ENCODE peak calls at places on chromosomes 13 and 19, in four cellular contexts. L is left ventricle myocardium inferior, Y is Peyer's patch, T is pancreas. J is an unnamed sample.
A peak's percentile ranks its signal among the peaks of the same experiment; 100 is the strongest.

GRCh38 chr19:5504115-5504514 is 48.9 kb downstream of the ZNRF4 start:
- DNase-seq in L (no peak), Y (no peak), T (no peak), J (no peak)

GRCh38 chr13:114077938-114078335 is 54.5 kb downstream of the RASA3 start:
- DNase-seq in L (no peak), Y (no peak), T (no peak), J (no peak)

GRCh38 chr19:16168465-16169081 is 4.8 kb downstream of the CIB3 start:
- DNase-seq in L (no peak), Y (no peak), T (no peak), J (no peak)

GRCh38 chr13:80040977-80041310 is 300.0 kb downstream of the SPRY2 start:
- DNase-seq in L (no peak), Y (no peak), T (no peak), J (no peak)

GRCh38 chr19:58560921-58561320 is 2.5 kb upstream of the UBE2M start:
- DNase-seq in L (no peak), Y (no peak), T (no peak), J (no peak)

GRCh38 chr19:2527171-2527570 is 51.2 kb downstream of the GADD45B start:
- DNase-seq in L (no peak), Y (no peak), T (no peak), J (no peak)

GRCh38 chr19:27971071-27971470 is 1241.9 kb downstream of the UQCRFS1 start:
- DNase-seq in L (no peak), Y (no peak), T (no peak), J (no peak)

GRCh38 chr13:47277774-47278173 is 380.9 kb upstream of the HTR2A start:
- DNase-seq in L (no peak), Y (no peak), T (no peak), J (no peak)

GRCh38 chr13:100528353-100528752 is 60.2 kb downstream of the GGACT start:
- DNase-seq in L (no peak), Y (no peak), T (no peak), J (no peak)

GRCh38 chr13:46614582-46614981 is 61.6 kb downstream of the LRCH1 start:
- DNase-seq in L (no peak), Y (no peak), T (no peak), J (no peak)

GRCh38 chr13:70014337-70014736 is 93.3 kb upstream of the ATXN8OS start:
- DNase-seq in L (no peak), Y (no peak), T (no peak), J (no peak)

GRCh38 chr13:65461590-65461989 is 1768.5 kb downstream of the PCDH9 start:
- DNase-seq in L (no peak), Y (no peak), T (no peak), J (no peak)

GRCh38 chr19:7203317-7203716 is 90.9 kb downstream of the INSR start:
- DNase-seq in L (no peak), Y (no peak), T (no peak), J (no peak)

GRCh38 chr13:114112826-114113322 is 19.5 kb downstream of the RASA3 start:
- DNase-seq in L (no peak), Y (no peak), T (no peak), J (no peak)

GRCh38 chr13:83557845-83558244 is 324.4 kb downstream of the SLITRK1 start:
- DNase-seq in L (no peak), Y (no peak), T (no peak), J (no peak)

GRCh38 chr13:51525567-51526165 is 58.6 kb upstream of the WDFY2 start:
- DNase-seq in L (no peak), Y (no peak), T (no peak), J (no peak)

GRCh38 chr19:44202470-44202869 is 9.9 kb upstream of the ZNF227 start:
- DNase-seq in L (no peak), Y (no peak), T (no peak), J (no peak)

GRCh38 chr13:80341771-80342271 is 895 bp upstream of the SPRY2 start:
- DNase-seq in L (peak; percentile 66), Y (no peak), T (peak; percentile 51), J (no peak)

GRCh38 chr19:47729799-47730520 is 15.4 kb upstream of the NOP53 start:
- DNase-seq in L (peak; percentile 74), Y (no peak), T (peak; percentile 94), J (no peak)

GRCh38 chr13:100454876-100455275 is 133.7 kb downstream of the GGACT start:
- DNase-seq in L (no peak), Y (no peak), T (no peak), J (no peak)

GRCh38 chr13:27383104-27383921 is 41.1 kb upstream of the GTF3A start:
- DNase-seq in L (no peak), Y (no peak), T (no peak), J (no peak)

GRCh38 chr13:43830481-43830873 is 43.7 kb upstream of the ENOX1 start:
- DNase-seq in L (no peak), Y (no peak), T (no peak), J (no peak)

GRCh38 chr13:30932481-30933333 is at the start of gene TEX26:
- DNase-seq in L (no peak), Y (no peak), T (no peak), J (no peak)

GRCh38 chr19:42288881-42289555 is 12.9 kb upstream of the PRR19 start:
- DNase-seq in L (no peak), Y (no peak), T (no peak), J (no peak)

GRCh38 chr19:46748325-46749109 is 2.3 kb upstream of the STRN4 start:
- DNase-seq in L (peak; percentile 59), Y (peak; percentile 82), T (peak; percentile 74), J (peak; percentile 72)

GRCh38 chr13:79448413-79448812 is 32.5 kb upstream of the NDFIP2 start:
- DNase-seq in L (no peak), Y (no peak), T (no peak), J (no peak)

GRCh38 chr19:1860133-1860775 is 3.1 kb downstream of the KLF16 start:
- DNase-seq in L (no peak), Y (no peak), T (peak; percentile 64), J (peak; percentile 75)

GRCh38 chr13:45299194-45299593 is 41.8 kb downstream of the TPT1 start:
- DNase-seq in L (no peak), Y (no peak), T (no peak), J (no peak)

GRCh38 chr19:16782719-16783118 is 46.5 kb upstream of the SIN3B start:
- DNase-seq in L (no peak), Y (no peak), T (no peak), J (no peak)

GRCh38 chr19:33395561-33396550 is 22.3 kb downstream of the CEBPG start:
- DNase-seq in L (peak; percentile 59), Y (no peak), T (peak; percentile 55), J (no peak)

GRCh38 chr19:40803857-40804782 is 5.1 kb downstream of the EGLN2 start:
- DNase-seq in L (peak; percentile 64), Y (peak; percentile 93), T (peak; percentile 82), J (peak; percentile 84)

GRCh38 chr13:35566340-35566739 is 89.9 kb upstream of the MAB21L1 start:
- DNase-seq in L (no peak), Y (no peak), T (no peak), J (no peak)

GRCh38 chr13:72258340-72258981 is 391.5 kb upstream of the DACH1 start:
- DNase-seq in L (no peak), Y (no peak), T (no peak), J (no peak)

GRCh38 chr13:109955598-109955997 is 169.2 kb upstream of the IRS2 start:
- DNase-seq in L (no peak), Y (no peak), T (no peak), J (no peak)

GRCh38 chr13:23889598-23890224 is 511 bp upstream of the MIPEP start:
- DNase-seq in L (no peak), Y (no peak), T (no peak), J (no peak)

GRCh38 chr13:46296920-46297319 is 85.2 kb downstream of the LRRC63 start:
- DNase-seq in L (no peak), Y (no peak), T (no peak), J (no peak)

DNA sequence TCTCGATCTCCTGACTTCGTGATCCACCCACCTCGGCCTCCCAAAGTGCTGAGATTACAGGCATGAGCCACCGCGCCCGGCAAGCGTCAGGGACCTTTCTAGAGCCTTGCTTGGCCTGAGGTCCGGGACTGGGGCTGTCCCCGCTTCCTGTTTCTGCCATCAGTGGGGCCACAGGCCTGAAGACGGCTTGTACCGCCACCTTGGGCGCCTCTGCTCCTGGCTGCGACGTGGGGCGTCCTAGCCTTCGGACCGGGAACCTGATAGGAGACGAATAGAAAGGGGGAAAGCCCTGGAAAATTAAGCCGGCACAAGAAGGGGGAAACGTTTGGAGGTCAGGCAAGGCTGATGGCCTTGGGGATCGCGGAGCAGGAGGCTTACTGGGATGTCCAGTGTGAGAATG is 35.1 kb downstream of the RNF6 start:
- DNase-seq in L (no peak), Y (peak; percentile 19), T (peak; percentile 28), J (no peak)
- H3K4me1 ChIP-seq in L (peaks cover 19% of the 10 kb centered on the region), Y (peaks cover 5% of the 10 kb centered on the region), T (no peaks in the 10 kb centered on the region), J (peaks cover 9% of the 10 kb centered on the region)

GRCh38 chr13:112071011-112071901 is 4.3 kb downstream of the SOX1 start:
- DNase-seq in L (no peak), Y (no peak), T (no peak), J (no peak)

GRCh38 chr13:112071902-112072530 is 5.1 kb downstream of the SOX1 start:
- DNase-seq in L (no peak), Y (no peak), T (no peak), J (no peak)

GRCh38 chr13:112073245-112074138 is 6.5 kb downstream of the SOX1 start:
- DNase-seq in L (no peak), Y (no peak), T (no peak), J (no peak)

GRCh38 chr13:112072531-112073244 is 5.7 kb downstream of the SOX1 start:
- DNase-seq in L (no peak), Y (no peak), T (no peak), J (no peak)

GRCh38 chr13:112074139-112074710 is 7.3 kb downstream of the SOX1 start:
- DNase-seq in L (no peak), Y (no peak), T (no peak), J (no peak)
- H3K4me3 ChIP-seq in L (peak overlapping the region; percentile 45), Y (no peak overlapping the region), T (no peak overlapping the region), J (no peak overlapping the region)

DNA sequence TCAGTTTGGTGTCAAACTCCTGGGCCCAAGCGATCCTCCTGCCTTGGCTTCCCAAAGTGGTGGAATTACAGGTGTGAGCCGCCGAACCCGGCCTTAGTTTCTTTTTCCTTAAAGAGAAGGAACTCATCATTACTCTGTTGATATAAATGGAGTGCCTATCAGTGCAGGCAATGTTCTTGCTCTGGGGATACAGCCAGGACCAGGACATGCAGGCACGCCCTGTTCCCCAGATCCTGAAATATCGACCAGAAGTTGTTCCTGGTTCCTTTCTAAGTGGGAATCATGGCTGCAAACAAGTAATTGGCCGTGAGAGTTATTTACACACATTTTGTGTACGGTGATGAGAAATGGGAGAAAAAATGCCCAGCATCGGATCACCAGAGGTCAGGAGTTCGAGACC is 8.4 kb downstream of the DNM2 start:
- DNase-seq in L (no peak), Y (no peak), T (no peak), J (no peak)
- H3K4me1 ChIP-seq in L (peaks cover 96% of the 10 kb centered on the region), Y (peaks cover 14% of the 10 kb centered on the region), T (no peaks in the 10 kb centered on the region), J (peaks cover 47% of the 10 kb centered on the region)

DNA sequence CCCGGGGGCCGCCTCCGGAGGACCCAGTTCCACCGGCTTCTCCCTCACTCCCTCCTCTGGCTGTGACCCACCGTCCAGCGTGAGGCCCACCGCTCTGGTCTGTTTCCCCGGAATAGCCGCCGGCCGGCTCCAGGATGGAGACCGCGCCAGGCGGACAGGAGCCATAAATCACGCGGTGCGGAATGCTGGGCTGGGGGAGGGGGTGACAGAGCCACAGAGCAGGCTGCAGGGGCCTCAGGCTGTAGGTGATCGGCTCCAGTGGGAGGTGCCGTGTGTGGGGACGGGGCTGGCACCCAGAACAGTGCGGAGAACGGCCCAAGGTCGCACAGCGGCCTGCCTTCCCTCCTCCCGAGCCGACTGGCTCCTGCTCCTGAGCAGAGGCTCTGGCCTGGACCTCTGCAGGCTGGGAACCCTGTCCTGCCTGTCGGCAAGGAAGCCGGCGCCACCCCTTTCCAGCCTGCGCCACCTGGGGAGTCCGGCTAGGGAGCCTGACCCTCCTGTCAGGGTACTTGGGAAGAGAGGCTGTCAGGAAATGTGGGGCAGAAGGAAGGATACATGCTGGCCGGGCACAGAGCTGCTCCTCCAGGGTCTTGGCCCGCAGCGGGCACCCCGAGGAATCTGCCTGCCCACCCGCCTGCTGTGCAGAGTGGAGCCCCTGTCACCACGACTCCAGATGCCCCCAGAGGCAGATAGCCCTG is 8.3 kb downstream of the PIAS4 start:
- DNase-seq in L (peak; percentile 43), Y (no peak), T (peak; percentile 74), J (no peak)
- H3K4me3 ChIP-seq in L (peak overlapping the region; percentile 60), Y (no peak overlapping the region), T (no peak overlapping the region), J (no peak overlapping the region)

J was measured in CD8-positive, alpha-beta T cell.